ENCODE peak calls at places on chromosomes 13 and 19, in seven cellular contexts. U is progenitor cell of endocrine pancreas, C is neural progenitor cell, B is fibroblast of lung, S is fibroblast of pulmonary artery, V is breast epithelium, D is IMR-90. Q is an unnamed sample.

GRCh38 chr13:50549221-50549942 is 294.1 kb downstream of the DLEU7 start:
- DNase-seq in U (no peak), C (no peak), B (no peak), S (no peak), V (no peak), D (no peak), Q (no peak)

GRCh38 chr13:30798776-30799625 is 63.7 kb downstream of the ALOX5AP start:
- DNase-seq in U (no peak), C (peak), B (peak), S (no peak), V (no peak), D (peak), Q (no peak)

GRCh38 chr13:67299072-67299635 is 69.0 kb upstream of the PCDH9 start:
- DNase-seq in U (no peak), C (no peak), B (peak), S (peak), V (no peak), D (peak), Q (no peak)

GRCh38 chr19:41298327-41298964 is 11.5 kb upstream of the CCDC97 start:
- DNase-seq in U (no peak), C (no peak), B (peak), S (peak), V (peak), D (peak), Q (no peak)

GRCh38 chr19:48724796-48725753 is 5.5 kb upstream of the MAMSTR start:
- DNase-seq in U (no peak), C (peak), B (peak), S (peak), V (no peak), D (peak), Q (peak)

GRCh38 chr19:29263305-29264080 is 50.5 kb upstream of the UQCRFS1 start:
- DNase-seq in U (peak), C (peak), B (peak), S (peak), V (no peak), D (peak), Q (peak)

GRCh38 chr13:33728271-33729037 is 89.5 kb upstream of the RFC3 start:
- DNase-seq in U (no peak), C (no peak), B (peak), S (peak), V (no peak), D (no peak), Q (peak)

GRCh38 chr13:42876270-42876714 is 94.9 kb downstream of the FAM216B start:
- DNase-seq in U (no peak), C (no peak), B (no peak), S (no peak), V (no peak), D (no peak), Q (peak)

GRCh38 chr19:57947088-57947418 is 453 bp downstream of the ZNF256 start:
- DNase-seq in U (no peak), C (no peak), B (no peak), S (no peak), V (no peak), D (no peak), Q (no peak)

GRCh38 chr19:36116344-36116637 is 1.0 kb downstream of the TBCB start:
- DNase-seq in U (no peak), C (no peak), B (no peak), S (no peak), V (no peak), D (no peak), Q (no peak)

GRCh38 chr13:110314516-110315245 is 7.6 kb downstream of the COL4A2 start:
- DNase-seq in U (no peak), C (no peak), B (no peak), S (no peak), V (no peak), D (no peak), Q (no peak)

GRCh38 chr19:18257503-18258470 is 16.5 kb downstream of the IQCN start:
- DNase-seq in U (no peak), C (no peak), B (no peak), S (no peak), V (no peak), D (no peak), Q (no peak)

GRCh38 chr13:79541426-79542049 is 60.6 kb downstream of the NDFIP2 start:
- DNase-seq in U (no peak), C (peak), B (peak), S (peak), V (no peak), D (peak), Q (peak)

GRCh38 chr19:19554074-19555023 is 16.3 kb downstream of the CILP2 start:
- DNase-seq in U (no peak), C (peak), B (peak), S (peak), V (no peak), D (peak), Q (peak)

GRCh38 chr19:46478356-46478986 is 7.1 kb upstream of the PNMA8A start:
- DNase-seq in U (no peak), C (peak), B (peak), S (peak), V (no peak), D (peak), Q (no peak)

GRCh38 chr13:30463820-30464495 is 1.8 kb downstream of the HMGB1 start:
- DNase-seq in U (no peak), C (no peak), B (peak), S (peak), V (peak), D (peak), Q (peak)

GRCh38 chr19:45446295-45446694 is 21.5 kb upstream of the FOSB start:
- DNase-seq in U (no peak), C (peak), B (peak), S (peak), V (no peak), D (peak), Q (peak)

GRCh38 chr13:97798171-97798821 is 155.2 kb upstream of the IPO5 start:
- DNase-seq in U (no peak), C (no peak), B (no peak), S (no peak), V (no peak), D (no peak), Q (no peak)

GRCh38 chr19:33640773-33641172 is 19.0 kb downstream of the CHST8 start:
- DNase-seq in U (no peak), C (no peak), B (no peak), S (no peak), V (no peak), D (no peak), Q (no peak)

GRCh38 chr13:97018029-97018819 is 23.9 kb upstream of the OXGR1 start:
- DNase-seq in U (peak), C (peak), B (peak), S (peak), V (no peak), D (peak), Q (peak)

GRCh38 chr19:44552324-44552723 is 22.8 kb upstream of the CEACAM20 start:
- DNase-seq in U (peak), C (peak), B (peak), S (peak), V (no peak), D (no peak), Q (peak)

GRCh38 chr13:58461217-58461616 is 829.7 kb downstream of the PCDH17 start:
- DNase-seq in U (no peak), C (no peak), B (no peak), S (no peak), V (no peak), D (no peak), Q (no peak)

GRCh38 chr13:44710576-44710975 is 134.4 kb upstream of the TSC22D1 start:
- DNase-seq in U (no peak), C (no peak), B (peak), S (peak), V (no peak), D (peak), Q (peak)

GRCh38 chr19:17794731-17795494 is at the start of gene B3GNT3:
- DNase-seq in U (no peak), C (peak), B (no peak), S (peak), V (no peak), D (no peak), Q (no peak)

GRCh38 chr19:11324079-11324661 is 15.3 kb downstream of the RAB3D start:
- DNase-seq in U (no peak), C (no peak), B (peak), S (peak), V (peak), D (peak), Q (peak)

GRCh38 chr13:110436786-110437370 is 124.6 kb downstream of the RAB20 start:
- DNase-seq in U (no peak), C (no peak), B (no peak), S (no peak), V (no peak), D (no peak), Q (no peak)

GRCh38 chr19:32581704-32582164 is 744 bp downstream of the PDCD5 start:
- DNase-seq in U (no peak), C (peak), B (peak), S (peak), V (no peak), D (peak), Q (no peak)

GRCh38 chr19:40717880-40718773 is 1.2 kb downstream of the ITPKC start:
- DNase-seq in U (no peak), C (peak), B (peak), S (peak), V (peak), D (peak), Q (no peak)

GRCh38 chr13:33637978-33638743 is 179.8 kb upstream of the RFC3 start:
- DNase-seq in U (no peak), C (no peak), B (peak), S (peak), V (no peak), D (peak), Q (no peak)

GRCh38 chr13:102726430-102726829 is 31.6 kb upstream of the METTL21C start:
- DNase-seq in U (no peak), C (no peak), B (no peak), S (no peak), V (no peak), D (no peak), Q (peak)
- TF ChIP-seq CTCF in U (no peak), C (no peak), B (no peak), S (no peak), V (no peak), D (no peak), Q (no peak)

GRCh38 chr19:54391589-54392061 is 23.6 kb upstream of the TTYH1 start:
- DNase-seq in U (no peak), C (peak), B (no peak), S (no peak), V (no peak), D (no peak), Q (no peak)
- TF ChIP-seq CTCF in U (no peak), C (peak), B (no peak), S (no peak), V (no peak), D (no peak), Q (no peak)

DNA sequence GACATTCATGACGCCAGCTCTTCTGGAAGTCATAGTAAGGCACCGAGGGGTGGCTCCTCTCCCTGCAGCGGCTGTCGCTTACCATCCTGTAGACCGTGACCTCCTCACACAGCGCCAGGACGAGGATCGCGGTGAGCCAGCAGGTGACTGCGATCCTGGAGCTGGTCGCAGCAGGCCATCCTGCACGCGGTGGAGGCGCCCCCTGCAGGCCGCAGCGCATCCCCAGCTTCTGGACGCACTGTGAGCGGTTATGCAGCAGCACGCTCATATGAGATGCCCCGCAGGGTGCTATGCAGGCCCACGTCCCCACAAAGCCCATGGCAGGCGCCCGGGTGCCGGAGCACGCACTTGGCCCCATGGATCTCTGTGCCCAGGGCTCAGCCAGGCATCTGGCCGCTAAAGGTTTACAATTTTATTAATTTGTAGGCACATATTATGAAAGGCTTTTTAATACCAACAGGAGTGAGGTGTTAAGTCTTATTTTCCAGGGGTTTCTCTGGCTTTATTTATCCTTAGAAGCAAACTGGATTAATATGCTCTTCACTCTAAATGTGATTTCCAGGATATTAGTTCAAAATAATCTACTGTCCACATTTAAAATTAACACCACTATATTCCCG is 35.6 kb upstream of the PSPC1 start:
- DNase-seq in U (peak), C (peak), B (no peak), S (peak), V (peak), D (no peak), Q (no peak)
- TF ChIP-seq CTCF in U (peak), C (peak), B (no peak), S (peak), V (no peak), D (peak), Q (peak)

DNA sequence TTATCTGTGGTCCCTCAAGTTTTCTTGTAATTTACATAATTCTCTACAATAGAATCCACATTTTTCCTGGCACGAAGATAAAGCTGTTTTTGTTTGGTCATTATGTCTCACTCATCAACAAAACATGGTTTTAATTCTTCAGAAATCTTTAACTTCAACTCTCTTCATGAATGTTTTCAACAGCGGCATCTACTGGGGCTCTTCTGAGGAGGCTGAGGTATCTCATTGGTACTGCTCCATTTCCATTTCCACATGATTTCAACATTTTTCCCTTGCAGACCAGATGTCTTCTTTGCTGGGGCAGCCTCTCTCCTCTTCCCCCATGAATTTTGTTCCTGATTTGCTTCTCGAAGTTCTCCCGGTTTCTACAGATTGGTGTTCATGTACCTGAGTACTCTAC is 5.8 kb upstream of the KBTBD7 start:
- DNase-seq in U (no peak), C (no peak), B (no peak), S (no peak), V (no peak), D (no peak), Q (no peak)
- TF ChIP-seq CTCF in U (no peak), C (no peak), B (no peak), S (no peak), V (no peak), D (no peak), Q (no peak)

Q was measured in GM20000.